ENCODE peak calls at places on chromosomes 11 and 22, in seven cellular contexts. B, Y, T, M, I, O and A are unnamed samples. For H3K4me1 and H3K9me3, the result is how much of the 10 kb centered on the place peaks cover.

GRCh38 chr11:43676933-43677332 is 3.6 kb upstream of the HSD17B12 start:
- DNase-seq in B (no peak), Y (no peak), T (no peak), O (no peak), M (no peak), I (no peak), A (no peak)

GRCh38 chr11:111548542-111548941 is 8.0 kb downstream of the LAYN start:
- DNase-seq in I (no peak), O (no peak), B (no peak), T (no peak), M (no peak), Y (no peak), A (no peak)

GRCh38 chr11:45736424-45736823 is 68.5 kb upstream of the SLC35C1 start:
- DNase-seq in B (peak), T (no peak), Y (no peak), O (peak), I (peak), M (no peak), A (no peak)

GRCh38 chr22:19978748-19979147 is 37.1 kb upstream of the TXNRD2 start:
- DNase-seq in Y (no peak), O (no peak), I (no peak), B (no peak), M (no peak), T (no peak), A (no peak)

GRCh38 chr22:36608987-36609386 is 80.0 kb upstream of the EIF3D start:
- DNase-seq in I (no peak), Y (no peak), T (no peak), O (no peak), B (no peak), M (no peak), A (no peak)

GRCh38 chr11:134613646-134614045 is 201.6 kb upstream of the B3GAT1 start:
- DNase-seq in I (no peak), T (no peak), B (no peak), O (no peak), M (no peak), Y (no peak), A (no peak)

GRCh38 chr11:77501748-77502147 is 27.9 kb upstream of the PAK1 start:
- DNase-seq in Y (no peak), O (no peak), B (no peak), M (no peak), T (no peak), I (no peak), A (no peak)

GRCh38 chr11:30392221-30392784 is 69.4 kb downstream of the ARL14EP start:
- DNase-seq in B (peak), O (no peak), I (no peak), M (no peak), T (no peak), Y (no peak), A (peak)

GRCh38 chr11:67417425-67417824 is 1.9 kb downstream of the CARNS1 start:
- DNase-seq in Y (no peak), I (no peak), T (no peak), B (no peak), M (no peak), O (no peak), A (no peak)

GRCh38 chr11:45654242-45654641 is 11.2 kb downstream of the CHST1 start:
- DNase-seq in B (no peak), T (peak), I (no peak), O (no peak), M (no peak), Y (peak), A (no peak)

GRCh38 chr11:76753950-76754349 is 29.2 kb upstream of the TSKU start:
- DNase-seq in B (no peak), Y (no peak), I (no peak), T (no peak), M (no peak), O (no peak), A (no peak)

GRCh38 chr22:23149743-23150238 is 4.5 kb downstream of the RAB36 start:
- DNase-seq in B (no peak), O (no peak), I (no peak), M (no peak), T (peak), Y (no peak), A (no peak)

GRCh38 chr22:37669586-37669985 is 5.8 kb upstream of the LGALS1 start:
- DNase-seq in T (no peak), I (peak), O (no peak), B (no peak), M (no peak), Y (no peak), A (no peak)

GRCh38 chr22:21710156-21710555 is 25.4 kb downstream of the YPEL1 start:
- DNase-seq in O (no peak), I (peak), Y (no peak), M (no peak), T (no peak), B (no peak), A (no peak)

GRCh38 chr22:27212617-27213177 is 555.3 kb downstream of the MIAT start:
- DNase-seq in I (peak), T (no peak), O (no peak), M (peak), Y (no peak), B (peak), A (peak)

GRCh38 chr11:94731921-94732601 is 36.1 kb upstream of the AMOTL1 start:
- DNase-seq in I (peak), O (peak), M (no peak), T (no peak), Y (no peak), B (no peak), A (peak)

GRCh38 chr11:35204614-35205013 is 65.6 kb downstream of the CD44 start:
- DNase-seq in Y (no peak), I (no peak), O (no peak), M (no peak), B (no peak), T (no peak), A (no peak)
- H3K27ac ChIP-seq in Y (no peak), I (peak), O (no peak), M (no peak), B (no peak), T (no peak), A (no peak)

DNA sequence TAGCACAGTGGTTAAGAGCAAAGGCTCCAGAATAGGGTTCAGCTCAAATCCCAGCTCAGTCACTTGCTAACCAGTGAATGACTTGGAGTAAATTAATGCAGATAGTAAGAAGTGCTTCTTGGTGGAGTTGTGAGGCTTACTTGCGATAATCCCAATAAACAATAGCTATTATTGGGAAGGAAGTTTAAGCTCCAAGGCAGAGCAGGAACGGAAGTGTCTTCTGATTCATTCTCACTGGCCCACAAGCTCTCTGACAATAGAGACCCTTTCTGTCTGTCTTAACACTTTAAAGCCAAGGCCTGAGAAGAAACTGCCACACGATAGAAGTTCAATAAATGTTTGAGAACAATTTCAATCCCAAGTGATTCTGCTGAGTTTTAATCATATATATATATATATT is 155.4 kb downstream of the DBX1 start:
- DNase-seq in I (no peak), B (no peak), M (no peak), Y (no peak), O (no peak), T (no peak), A (no peak)
- H3K4me1 ChIP-seq in I (under half), B (half or more), M (under half), Y (under half), O (under half), T (under half), A (under half)

DNA sequence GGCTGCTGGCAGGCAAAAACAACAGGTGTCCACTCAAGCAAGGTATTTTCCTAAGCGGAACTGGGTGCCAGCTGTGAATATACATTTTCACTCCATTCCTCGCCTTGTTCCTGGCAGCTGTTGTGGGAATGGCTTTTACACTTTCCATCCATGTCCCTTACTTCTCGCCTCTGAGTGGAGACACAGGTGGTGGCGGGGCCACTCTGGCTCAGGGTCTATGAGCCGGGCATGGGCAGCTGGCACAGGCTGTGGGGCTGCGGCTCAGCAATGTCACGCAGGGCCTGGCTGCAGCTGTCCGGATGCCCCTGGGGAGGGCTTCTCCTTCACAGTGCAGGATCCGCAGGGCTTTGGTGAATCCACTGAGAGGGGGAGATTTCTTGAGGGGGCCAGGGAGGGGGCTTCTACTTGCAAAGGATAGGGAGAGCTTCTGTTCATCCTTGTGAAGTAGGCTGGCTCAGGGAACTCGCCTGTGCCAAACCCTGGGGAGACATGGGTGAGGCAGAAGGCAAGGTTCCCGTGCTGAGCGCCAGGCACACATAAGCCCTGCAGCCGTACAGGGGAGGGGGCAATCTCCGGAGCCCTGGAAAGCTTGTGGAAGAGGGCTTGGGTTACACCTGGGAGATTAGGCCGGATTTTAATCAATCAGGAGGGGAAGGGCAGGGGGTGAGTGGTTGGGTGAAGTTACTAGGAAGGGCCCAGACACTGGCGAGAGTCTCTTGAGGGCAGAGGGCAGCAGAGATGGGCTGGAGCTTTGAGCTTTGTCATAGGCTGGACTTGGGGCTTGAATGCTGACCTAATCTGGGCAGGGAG is 45.7 kb downstream of the KCNQ1OT1 start:
- DNase-seq in O (no peak), I (no peak), T (no peak), B (no peak), Y (peak), M (no peak), A (peak)
- H3K9me3 ChIP-seq in O (under half), I (under half), T (half or more), B (under half), Y (under half), M (under half), A (under half)

GRCh38 chr11:110100476-110101240 is 7.5 kb downstream of the ZC3H12C start:
- DNase-seq in O (no peak), I (no peak), B (no peak), Y (no peak), T (no peak), M (no peak), A (no peak)
- H3K27ac ChIP-seq in O (no peak), I (no peak), B (no peak), Y (no peak), T (no peak), M (no peak), A (no peak)

DNA sequence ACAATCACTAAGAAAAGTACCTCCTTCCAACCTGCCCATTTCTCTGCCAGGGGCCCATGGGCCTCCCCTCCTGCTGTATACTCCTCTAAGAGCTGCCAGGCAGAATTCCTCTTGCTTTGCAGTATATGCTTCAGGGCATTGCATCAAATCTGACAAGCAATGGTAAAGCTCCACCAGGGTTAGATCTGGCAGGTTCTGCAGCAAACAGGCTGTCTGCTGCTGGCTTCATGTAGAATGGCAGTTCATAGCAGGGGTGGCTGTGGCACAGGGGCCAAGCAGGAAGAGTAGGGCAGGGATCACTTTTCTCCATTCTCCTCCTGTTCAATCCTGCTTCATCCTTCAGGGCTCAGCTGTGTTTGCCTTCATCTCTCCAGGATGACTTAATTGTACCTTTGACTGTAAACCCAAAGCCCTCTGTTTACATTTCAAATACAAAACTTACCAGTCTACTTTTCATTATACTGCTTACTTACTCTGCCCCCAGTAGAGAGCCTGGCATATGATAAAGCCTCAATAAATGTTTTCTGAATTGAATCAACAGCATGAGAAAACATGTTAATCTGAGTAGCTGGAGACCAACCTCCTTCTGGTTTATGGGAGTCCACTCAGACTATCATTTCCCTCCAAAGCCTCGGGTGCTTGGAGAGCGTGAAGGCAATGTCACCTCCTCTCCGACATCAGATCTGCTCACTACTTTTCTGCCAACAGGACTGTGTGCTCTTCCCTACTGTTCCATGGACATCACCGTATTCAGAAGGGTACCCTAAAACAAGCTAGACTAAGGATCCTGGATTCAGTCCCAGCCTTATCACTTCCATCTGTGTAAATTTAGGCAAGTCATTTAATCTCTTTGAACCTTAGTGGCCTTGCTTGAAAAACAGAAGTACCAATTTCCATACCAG is 78.0 kb downstream of the KCNC1 start:
- DNase-seq in M (peak), I (no peak), O (no peak), Y (no peak), T (no peak), B (no peak), A (no peak)
- H3K4me1 ChIP-seq in M (under half), I (under half), O (under half), Y (under half), T (under half), B (half or more), A (under half)